ENCODE peak calls at places on chromosomes 1 and 21, in ten cellular contexts. N is T-helper 2 cell; Q is fibroblast of villous mesenchyme; E is HFF-Myc; S is fibroblast of lung; G is DMS53; P is T47D; I is GM12878; M is effector CD4-positive, alpha-beta T cell; V is cardiac fibroblast. A is an unnamed sample.
A peak's percentile ranks its signal among the peaks of the same experiment; 100 is the strongest.

GRCh38 chr1:187513190-187513589 is 684.4 kb downstream of the PLA2G4A start:
- DNase-seq in N (no peak), Q (no peak), E (no peak), S (no peak), G (peak; percentile 38), P (no peak), I (no peak), M (no peak), V (no peak), A (no peak)

GRCh38 chr1:155816351-155816750 is 40.7 kb downstream of the GON4L start:
- DNase-seq in N (no peak), Q (no peak), E (no peak), S (no peak), G (no peak), P (no peak), I (no peak), M (no peak), V (no peak), A (no peak)

GRCh38 chr21:14890141-14890540 is 174.7 kb downstream of the NRIP1 start:
- DNase-seq in N (no peak), Q (no peak), E (no peak), S (no peak), G (no peak), P (no peak), I (no peak), M (no peak), V (no peak), A (no peak)

GRCh38 chr1:89363638-89364536 is at the start of gene GBP6:
- DNase-seq in N (no peak), Q (no peak), E (no peak), S (peak; percentile 10), G (no peak), P (no peak), I (no peak), M (no peak), V (peak; percentile 13), A (no peak)

GRCh38 chr1:162694911-162695310 is 62.6 kb downstream of the DDR2 start:
- DNase-seq in N (no peak), Q (no peak), E (no peak), S (no peak), G (no peak), P (no peak), I (no peak), M (no peak), V (no peak), A (no peak)

GRCh38 chr1:110262846-110263631 is 52.9 kb downstream of the KCNC4 start:
- DNase-seq in N (no peak), Q (no peak), E (no peak), S (no peak), G (peak; percentile 40), P (no peak), I (no peak), M (no peak), V (no peak), A (no peak)

GRCh38 chr1:12296623-12297022 is 66.8 kb downstream of the VPS13D start:
- DNase-seq in N (no peak), Q (peak; percentile 75), E (no peak), S (peak; percentile 87), G (no peak), P (no peak), I (peak; percentile 34), M (no peak), V (peak; percentile 52), A (peak; percentile 89)

GRCh38 chr1:165847486-165847885 is 20.1 kb downstream of the UCK2 start:
- DNase-seq in N (no peak), Q (peak; percentile 50), E (no peak), S (no peak), G (no peak), P (no peak), I (no peak), M (no peak), V (no peak), A (no peak)

GRCh38 chr21:45170987-45171386 is 96.6 kb downstream of the ADARB1 start:
- DNase-seq in N (no peak), Q (no peak), E (no peak), S (no peak), G (no peak), P (no peak), I (no peak), M (no peak), V (no peak), A (no peak)

GRCh38 chr1:185645686-185646085 is 88.5 kb upstream of the HMCN1 start:
- DNase-seq in N (no peak), Q (no peak), E (no peak), S (peak; percentile 41), G (no peak), P (no peak), I (no peak), M (no peak), V (no peak), A (peak; percentile 2)

GRCh38 chr21:45876381-45877159 is 105.0 kb upstream of the COL6A1 start:
- DNase-seq in N (no peak), Q (peak; percentile 41), E (no peak), S (no peak), G (no peak), P (no peak), I (no peak), M (no peak), V (peak; percentile 28), A (no peak)

GRCh38 chr1:54768093-54768492 is 3.8 kb upstream of the PARS2 start:
- DNase-seq in N (no peak), Q (peak; percentile 14), E (no peak), S (no peak), G (peak; percentile 45), P (no peak), I (no peak), M (no peak), V (peak; percentile 13), A (peak; percentile 13)

GRCh38 chr21:45867671-45868081 is 113.9 kb upstream of the COL6A1 start:
- DNase-seq in N (no peak), Q (no peak), E (no peak), S (no peak), G (no peak), P (no peak), I (no peak), M (no peak), V (no peak), A (no peak)

GRCh38 chr1:228029281-228029680 is 22.5 kb downstream of the WNT3A start:
- DNase-seq in N (no peak), Q (no peak), E (no peak), S (no peak), G (no peak), P (no peak), I (no peak), M (no peak), V (no peak), A (no peak)

GRCh38 chr1:54259546-54259945 is 59.6 kb downstream of the MRPL37 start:
- DNase-seq in N (no peak), Q (no peak), E (no peak), S (no peak), G (peak; percentile 56), P (no peak), I (no peak), M (no peak), V (no peak), A (no peak)

GRCh38 chr1:61052393-61053280 is 29.7 kb upstream of the NFIA start:
- DNase-seq in N (no peak), Q (no peak), E (no peak), S (no peak), G (no peak), P (no peak), I (no peak), M (no peak), V (no peak), A (no peak)

GRCh38 chr1:226129230-226129629 is 57.3 kb downstream of the ACBD3 start:
- DNase-seq in N (no peak), Q (no peak), E (no peak), S (no peak), G (no peak), P (no peak), I (no peak), M (no peak), V (no peak), A (no peak)

GRCh38 chr1:186557147-186557777 is 96.3 kb upstream of the PDC start:
- DNase-seq in N (no peak), Q (no peak), E (no peak), S (no peak), G (no peak), P (no peak), I (no peak), M (no peak), V (no peak), A (no peak)

GRCh38 chr1:246214708-246215504 is 292.2 kb downstream of the SMYD3 start:
- DNase-seq in N (no peak), Q (peak; percentile 98), E (peak; percentile 53), S (peak; percentile 95), G (peak; percentile 91), P (no peak), I (peak; percentile 71), M (no peak), V (peak; percentile 88), A (peak; percentile 98)

GRCh38 chr1:183276386-183276785 is 90.3 kb downstream of the LAMC2 start:
- DNase-seq in N (no peak), Q (peak; percentile 80), E (no peak), S (no peak), G (no peak), P (no peak), I (no peak), M (no peak), V (no peak), A (no peak)

GRCh38 chr1:160636076-160636475 is 10.8 kb downstream of the SLAMF1 start:
- DNase-seq in N (no peak), Q (no peak), E (no peak), S (no peak), G (no peak), P (no peak), I (no peak), M (no peak), V (no peak), A (no peak)

GRCh38 chr1:178275553-178275952 is 181.6 kb downstream of the RASAL2 start:
- DNase-seq in N (no peak), Q (peak; percentile 38), E (no peak), S (peak; percentile 27), G (no peak), P (no peak), I (no peak), M (no peak), V (peak; percentile 32), A (peak; percentile 37)

GRCh38 chr1:26584022-26584485 is 54.5 kb downstream of the RPS6KA1 start:
- DNase-seq in N (no peak), Q (no peak), E (no peak), S (no peak), G (peak; percentile 47), P (no peak), I (no peak), M (no peak), V (no peak), A (no peak)